ENCODE peak calls at places on chromosomes 11 and 22, in six cellular contexts. X is upper lobe of left lung, J is HepG2, N is K562, K is GM12878, Y is A549. G is an unnamed sample.

GRCh38 chr22:37808294-37808657 is 542 bp downstream of the GCAT start:
- ATAC-seq in Y (no peak), X (no peak), N (no peak), K (peak), J (no peak), G (no peak)

GRCh38 chr11:121930004-121930965 is 185.7 kb downstream of the BLID start:
- ATAC-seq in J (no peak), Y (no peak), X (peak), N (no peak), K (peak), G (no peak)

GRCh38 chr11:257766-258493 is 20.3 kb upstream of the NLRP6 start:
- ATAC-seq in N (peak), J (peak), X (no peak), K (peak), Y (peak), G (no peak)

GRCh38 chr11:32033067-32033466 is 57.8 kb upstream of the RCN1 start:
- ATAC-seq in N (no peak), X (no peak), J (no peak), Y (no peak), K (peak), G (no peak)

GRCh38 chr22:47624277-47625012 is 862.0 kb downstream of the TBC1D22A start:
- ATAC-seq in K (no peak), Y (no peak), J (no peak), X (no peak), N (peak), G (no peak)

GRCh38 chr11:72605958-72606357 is 68.3 kb downstream of the PDE2A start:
- ATAC-seq in X (peak), N (no peak), K (no peak), J (no peak), Y (no peak), G (peak)

GRCh38 chr11:42301777-42302176 is 842.3 kb upstream of the LRRC4C start:
- ATAC-seq in X (no peak), J (no peak), N (no peak), K (no peak), Y (no peak), G (no peak)

GRCh38 chr11:46898396-46899095 is 19.8 kb downstream of the LRP4 start:
- ATAC-seq in Y (no peak), K (no peak), X (no peak), N (no peak), J (no peak), G (no peak)

GRCh38 chr11:111912535-111912934 is at the start of gene HSPB2:
- ATAC-seq in Y (no peak), X (peak), J (no peak), K (no peak), N (no peak), G (no peak)

GRCh38 chr11:32435152-32435480 is 223 bp downstream of the WT1 start:
- ATAC-seq in K (no peak), X (peak), Y (peak), J (peak), N (peak), G (no peak)

GRCh38 chr11:13878077-13878476 is 84.4 kb upstream of the SPON1 start:
- ATAC-seq in K (no peak), N (no peak), X (no peak), J (no peak), Y (no peak), G (no peak)

GRCh38 chr11:35049906-35050531 is 89.0 kb upstream of the CD44 start:
- ATAC-seq in K (peak), N (no peak), Y (no peak), J (no peak), X (no peak), G (no peak)

GRCh38 chr11:27991731-27992130 is 116.2 kb downstream of the KIF18A start:
- ATAC-seq in Y (no peak), K (no peak), X (peak), N (no peak), J (peak), G (peak)

GRCh38 chr11:130761560-130762220 is 154.6 kb downstream of the SNX19 start:
- ATAC-seq in N (no peak), J (no peak), X (no peak), Y (no peak), K (no peak), G (no peak)

GRCh38 chr11:33172996-33173395 is 11.7 kb upstream of the CSTF3 start:
- ATAC-seq in K (no peak), X (peak), N (peak), J (peak), Y (peak), G (peak)

GRCh38 chr22:39773976-39774539 is 119.5 kb downstream of the ENTHD1 start:
- ATAC-seq in K (peak), Y (no peak), N (peak), X (no peak), J (no peak), G (no peak)

GRCh38 chr11:85281550-85281949 is 345.6 kb downstream of the DLG2 start:
- ATAC-seq in J (no peak), Y (no peak), N (no peak), X (no peak), K (no peak), G (no peak)

GRCh38 chr11:130877532-130877931 is 38.7 kb downstream of the SNX19 start:
- ATAC-seq in Y (no peak), J (no peak), K (no peak), N (no peak), X (peak), G (peak)

GRCh38 chr22:29517215-29517908 is 36.2 kb downstream of the THOC5 start:
- ATAC-seq in N (no peak), X (no peak), J (no peak), K (no peak), Y (no peak), G (no peak)

GRCh38 chr22:31081963-31082605 is 966 bp downstream of the SMTN start:
- ATAC-seq in Y (peak), J (no peak), K (no peak), N (no peak), X (no peak), G (no peak)

GRCh38 chr11:130762342-130763037 is 153.8 kb downstream of the SNX19 start:
- ATAC-seq in J (no peak), Y (no peak), X (peak), N (no peak), K (no peak), G (no peak)

GRCh38 chr11:100709233-100709999 is 22.3 kb downstream of the ARHGAP42 start:
- ATAC-seq in J (no peak), X (no peak), K (peak), N (peak), Y (no peak), G (no peak)

GRCh38 chr11:30387891-30388861 is 65.3 kb downstream of the ARL14EP start:
- ATAC-seq in Y (no peak), X (no peak), J (no peak), K (no peak), N (no peak), G (no peak)

GRCh38 chr22:29093501-29093921 is 20.7 kb downstream of the KREMEN1 start:
- ATAC-seq in K (no peak), Y (no peak), X (peak), N (no peak), J (no peak), G (peak)

GRCh38 chr22:26436903-26437515 is 7.9 kb downstream of the ASPHD2 start:
- ATAC-seq in N (no peak), K (no peak), J (no peak), X (no peak), Y (no peak), G (no peak)

GRCh38 chr11:22879615-22880014 is 19.3 kb upstream of the CCDC179 start:
- ATAC-seq in K (no peak), J (no peak), N (no peak), X (peak), Y (no peak), G (no peak)

GRCh38 chr11:66335531-66336233 is 552 bp downstream of the RIN1 start:
- ATAC-seq in J (peak), N (no peak), X (peak), K (peak), Y (peak), G (peak)

GRCh38 chr22:36134167-36134566 is 26.4 kb downstream of the APOL3 start:
- ATAC-seq in X (no peak), K (no peak), Y (no peak), J (peak), N (no peak), G (no peak)

GRCh38 chr11:119015054-119015611 is 3.0 kb downstream of the RPS25 start:
- ATAC-seq in X (no peak), J (peak), K (no peak), Y (no peak), N (peak), G (no peak)

GRCh38 chr11:76783294-76783900 is at the start of gene TSKU:
- ATAC-seq in X (peak), K (no peak), Y (peak), N (peak), J (peak), G (peak)

GRCh38 chr11:117128289-117128688 is 15.8 kb upstream of the PAFAH1B2 start:
- ATAC-seq in Y (no peak), X (no peak), K (no peak), J (no peak), N (no peak), G (no peak)

GRCh38 chr11:47587039-47587675 is 679 bp downstream of the FAM180B start:
- ATAC-seq in X (peak), Y (peak), J (peak), K (no peak), N (no peak), G (peak)

GRCh38 chr11:10758959-10759358 is 7.9 kb downstream of the CTR9 start:
- ATAC-seq in N (peak), J (no peak), K (peak), Y (peak), X (no peak), G (no peak)

GRCh38 chr11:73680687-73681086 is 34.3 kb downstream of the PLEKHB1 start:
- ATAC-seq in N (no peak), X (no peak), Y (no peak), J (no peak), K (no peak), G (no peak)

GRCh38 chr11:65204646-65205601 is 23.2 kb downstream of the CAPN1 start:
- ATAC-seq in Y (peak), K (peak), J (peak), N (peak), X (peak), G (peak)

DNA sequence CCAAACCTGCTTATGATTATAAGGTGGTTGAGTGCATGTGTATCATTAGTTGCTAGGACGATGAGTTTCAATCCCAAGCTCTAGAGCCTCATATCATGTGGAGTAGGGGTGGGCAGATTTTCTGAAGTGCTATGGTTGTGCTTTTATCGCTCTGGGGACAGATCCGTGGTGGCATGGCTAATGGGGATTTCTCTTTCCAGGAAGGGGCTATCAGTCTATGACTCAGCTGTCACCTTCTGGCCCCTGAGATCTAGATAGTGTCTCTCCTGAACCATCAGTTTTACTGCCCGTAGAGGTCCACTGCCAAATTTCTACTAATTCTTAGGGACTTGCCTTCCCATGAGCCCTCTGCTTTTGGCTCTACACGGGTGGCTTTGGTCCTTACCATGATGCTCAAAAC is 51.8 kb downstream of the FDX1 start:
- ATAC-seq in J (no peak), X (no peak), Y (no peak), N (no peak), K (no peak), G (no peak)
- TF ChIP-seq EP300 in J (no peak), X (no peak), Y (no peak), N (no peak), K (no peak), G (no peak)

GRCh38 chr11:128061321-128061871 is 526.0 kb downstream of the ETS1 start:
- ATAC-seq in J (no peak), K (no peak), N (no peak), X (peak), Y (no peak), G (no peak)
- H3K4me3 ChIP-seq in J (no peak), K (no peak), N (no peak), X (no peak), Y (no peak), G (no peak)

DNA sequence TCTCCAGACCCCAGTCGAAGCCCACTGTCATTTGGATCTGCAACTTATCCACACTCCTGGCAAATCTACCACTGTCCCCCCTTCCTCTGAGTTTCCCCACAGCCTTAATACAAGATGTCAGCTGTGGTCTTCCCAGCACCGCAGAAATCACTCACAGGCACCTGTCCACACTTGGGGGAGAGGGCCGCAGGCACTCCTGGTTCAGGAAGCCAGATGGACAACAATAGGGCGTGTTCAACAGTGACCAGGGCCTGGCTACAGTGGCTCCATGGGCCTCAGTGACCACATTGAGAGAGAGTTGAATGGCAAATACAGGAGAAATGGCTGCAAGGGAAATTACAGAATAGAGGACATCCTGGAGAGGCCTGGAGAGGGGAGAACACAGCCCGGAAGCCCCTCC is 164.7 kb downstream of the FEZ1 start:
- ATAC-seq in X (no peak), J (no peak), N (no peak), K (no peak), Y (no peak), G (no peak)
- TF ChIP-seq EP300 in X (no peak), J (no peak), N (no peak), K (no peak), Y (no peak), G (no peak)

DNA sequence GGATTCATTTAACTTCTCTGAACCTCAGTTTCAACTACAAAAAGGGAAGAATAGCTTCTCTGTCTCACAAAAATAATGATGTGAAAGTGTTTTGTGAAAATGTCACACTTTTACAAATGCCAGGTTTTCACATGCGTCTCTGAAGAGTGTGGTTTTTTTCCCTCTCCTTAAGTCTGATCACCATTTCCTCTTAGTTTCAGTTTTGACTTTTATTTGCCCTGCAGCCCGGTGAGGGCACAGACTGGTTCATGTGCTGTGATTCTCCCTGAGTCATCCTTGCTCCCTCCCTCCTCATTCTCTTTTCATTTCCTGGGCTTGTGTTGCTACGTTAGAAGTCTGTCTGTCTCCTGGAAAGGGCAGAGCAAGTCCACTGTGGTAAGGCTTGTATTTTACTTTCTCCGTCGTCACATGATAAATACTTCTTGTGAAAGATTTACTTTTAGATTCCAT is 67.8 kb downstream of the BID start:
- ATAC-seq in Y (peak), K (peak), X (peak), N (peak), J (peak), G (peak)
- H3K4me3 ChIP-seq in Y (peak), K (no peak), X (peak), N (no peak), J (no peak), G (peak)